ENCODE peak calls at places on chromosome 19, in seven cellular contexts. R, K, O, Y, I, Q and J are unnamed samples.

GRCh38 chr19:9911524-9911923 is 24.8 kb downstream of the OLFM2 start:
- DNase-seq in R (no peak), Y (no peak), O (no peak), Q (no peak), K (no peak), I (no peak), J (no peak)

GRCh38 chr19:30711296-30711695 is 339.1 kb downstream of the ZNF536 start:
- DNase-seq in O (peak; percentile 52), R (peak; percentile 26), Q (no peak), Y (no peak), I (peak; percentile 17), K (no peak), J (no peak)

GRCh38 chr19:38678217-38678890 is 30.9 kb downstream of the ACTN4 start:
- DNase-seq in Y (no peak), Q (no peak), K (no peak), O (no peak), R (no peak), I (no peak), J (no peak)

GRCh38 chr19:14943601-14944000 is 2.3 kb downstream of the OR7C2 start:
- DNase-seq in O (no peak), Y (no peak), Q (no peak), R (no peak), K (no peak), I (no peak), J (no peak)

GRCh38 chr19:53991224-53992113 is at the start of gene CACNG6:
- DNase-seq in O (peak; percentile 72), I (peak; percentile 86), R (peak; percentile 73), K (peak; percentile 48), Q (peak; percentile 81), Y (no peak), J (peak; percentile 63)

GRCh38 chr19:23415561-23416191 is 20.4 kb upstream of the ZNF91 start:
- DNase-seq in R (peak; percentile 86), O (peak; percentile 94), Q (no peak), Y (no peak), K (no peak), I (peak; percentile 97), J (peak; percentile 78)

GRCh38 chr19:53905787-53906186 is 3.3 kb upstream of the CACNG7 start:
- DNase-seq in Q (no peak), I (peak; percentile 4), O (no peak), R (no peak), Y (no peak), K (no peak), J (no peak)

GRCh38 chr19:23254141-23254910 is 4.1 kb upstream of the ZNF724 start:
- DNase-seq in I (no peak), O (peak; percentile 37), Q (no peak), R (no peak), Y (no peak), K (no peak), J (no peak)

GRCh38 chr19:24054044-24054935 is 32.7 kb upstream of the ZNF254 start:
- DNase-seq in I (no peak), O (no peak), Y (no peak), Q (no peak), R (no peak), K (peak; percentile 98), J (peak; percentile 54)

GRCh38 chr19:18319591-18320135 is 3.2 kb downstream of the LSM4 start:
- DNase-seq in I (no peak), Q (no peak), R (no peak), Y (no peak), K (no peak), O (no peak), J (peak; percentile 70)

GRCh38 chr19:18321729-18322091 is 1.2 kb downstream of the LSM4 start:
- DNase-seq in Q (peak; percentile 40), K (no peak), Y (no peak), O (no peak), I (no peak), R (peak; percentile 33), J (no peak)

GRCh38 chr19:18320865-18321728 is 1.8 kb downstream of the LSM4 start:
- DNase-seq in Q (no peak), K (no peak), I (no peak), O (no peak), Y (no peak), R (no peak), J (peak; percentile 58)

GRCh38 chr19:18322318-18322758 is 538 bp downstream of the LSM4 start:
- DNase-seq in Q (peak; percentile 77), K (peak; percentile 43), Y (peak; percentile 53), R (peak; percentile 73), I (peak; percentile 81), O (peak; percentile 81), J (peak; percentile 82)

GRCh38 chr19:18317998-18318800 is 4.7 kb downstream of the LSM4 start:
- DNase-seq in K (no peak), O (no peak), I (no peak), Q (no peak), R (peak; percentile 85), Y (no peak), J (no peak)
- TF ChIP-seq EZH2phosphoT487 in K (no peak), O (no peak), I (no peak), Q (no peak), R (no peak), Y (no peak), J (no peak)

DNA sequence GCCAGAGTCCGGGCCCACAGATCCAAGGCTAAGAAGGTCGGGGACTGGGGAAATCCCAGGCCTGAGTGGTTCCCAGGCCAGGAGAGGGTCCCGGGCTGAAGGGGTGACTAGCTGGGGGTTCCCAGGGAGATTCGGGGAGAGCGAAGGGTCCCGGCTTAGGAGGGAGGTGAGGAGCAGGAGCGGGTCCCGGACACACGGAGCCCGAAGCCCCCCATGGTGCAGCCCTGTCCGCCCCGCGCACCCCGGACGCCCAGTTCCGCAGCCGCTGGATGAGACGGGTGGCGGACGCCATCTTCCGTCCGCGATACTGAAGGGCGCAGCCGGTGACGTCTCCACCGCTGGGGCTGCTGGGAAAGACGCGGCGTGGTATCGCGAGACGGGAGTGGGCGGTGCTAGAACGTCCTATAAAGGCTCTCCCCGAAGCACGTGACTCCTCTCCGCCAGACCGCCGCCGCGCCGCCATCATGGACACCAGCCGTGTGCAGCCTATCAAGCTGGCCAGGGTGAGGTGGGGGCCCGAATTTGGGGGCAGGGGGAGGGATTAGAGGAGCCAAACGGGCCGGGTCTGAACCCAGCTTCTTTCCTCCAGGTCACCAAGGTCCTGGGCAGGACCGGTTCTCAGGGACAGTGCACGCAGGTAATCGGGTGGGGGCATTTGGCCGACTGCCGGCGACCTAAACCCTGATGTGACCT is at the start of the genes NDUFA7 and RPS28:
- DNase-seq in I (peak; percentile 98), O (peak; percentile 99), R (peak; percentile 97), Q (peak; percentile 98), Y (peak; percentile 98), K (peak; percentile 99), J (peak; percentile 98)
- TF ChIP-seq CTCF in I (no peak), O (peak; percentile 13), R (no peak), Q (peak; percentile 27), Y (peak; percentile 51), K (peak; percentile 38), J (peak; percentile 7)

GRCh38 chr19:2721570-2722540 is 683 bp upstream of the DIRAS1 start:
- DNase-seq in I (peak; percentile 55), O (no peak), Q (no peak), R (peak; percentile 67), Y (no peak), K (no peak), J (no peak)
- H3K4me3 ChIP-seq in I (peak overlapping the region; percentile 70), O (peak overlapping the region; percentile 57), Q (no peak overlapping the region), R (peak overlapping the region; percentile 61), Y (no peak overlapping the region), K (peak overlapping the region; percentile 46), J (no peak overlapping the region)

DNA sequence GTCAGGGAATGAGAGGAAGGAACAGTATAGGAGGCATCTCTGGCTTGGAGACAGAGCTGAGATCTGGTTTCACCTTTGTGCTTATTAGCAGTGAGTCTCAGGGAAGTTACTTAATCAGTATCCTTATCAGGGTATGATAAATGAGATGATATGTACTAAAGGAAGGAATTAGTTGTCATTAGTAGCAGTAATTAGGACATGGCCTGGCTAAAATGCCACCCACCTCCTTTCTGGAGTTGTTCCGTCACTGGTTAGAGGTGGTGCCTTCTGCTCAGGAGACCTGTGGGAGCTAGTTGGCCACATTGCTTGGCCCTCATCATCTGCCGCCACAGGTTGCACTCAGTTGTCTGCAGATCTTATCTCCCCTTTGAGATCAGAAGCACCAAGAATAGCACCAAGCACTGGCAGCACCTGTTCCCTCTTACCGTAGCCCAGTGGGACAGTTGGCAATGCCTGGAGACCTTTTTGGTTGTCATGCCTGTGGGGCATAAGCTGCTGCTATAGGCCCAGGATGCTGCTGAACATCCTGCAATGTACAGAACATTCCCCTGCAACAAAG is 4.7 kb downstream of the GPATCH1 start:
- DNase-seq in R (no peak), O (no peak), I (no peak), K (no peak), Y (no peak), Q (no peak), J (no peak)
- TF ChIP-seq EZH2phosphoT487 in R (no peak), O (no peak), I (no peak), K (no peak), Y (no peak), Q (no peak), J (no peak)

GRCh38 chr19:49801966-49802661 is 11.0 kb downstream of the FUZ start:
- DNase-seq in Y (no peak), R (peak; percentile 97), O (peak; percentile 84), K (no peak), Q (no peak), I (peak; percentile 93), J (peak; percentile 87)
- TF ChIP-seq CTCF in Y (no peak), R (peak; percentile 7), O (peak; percentile 11), K (no peak), Q (no peak), I (no peak), J (peak; percentile 26)

DNA sequence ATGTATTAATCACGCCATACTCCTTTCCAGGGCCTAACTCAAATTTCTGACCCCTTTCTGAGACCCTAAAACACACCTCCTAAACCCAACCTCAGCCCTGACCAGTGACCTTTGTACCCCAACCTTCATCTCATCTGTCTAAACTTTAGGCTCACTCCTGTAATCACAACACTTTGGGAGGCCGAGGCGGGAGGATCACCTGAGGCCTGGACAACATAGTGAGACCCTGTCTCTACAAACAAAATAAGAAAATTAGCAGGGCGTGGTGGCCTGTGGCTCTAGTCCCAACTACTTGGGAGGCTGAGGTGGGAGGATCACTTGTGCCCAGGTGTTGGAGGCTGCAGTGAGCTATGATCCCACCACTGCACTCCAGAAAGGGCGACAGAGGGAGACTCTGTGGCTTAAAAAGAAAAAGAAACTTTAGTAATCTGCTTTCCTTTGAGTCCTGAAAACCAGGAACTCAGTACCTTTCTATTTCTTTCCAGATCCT is 4.7 kb downstream of the RTN2 start:
- DNase-seq in I (no peak), O (no peak), K (no peak), R (no peak), Y (no peak), Q (no peak), J (no peak)
- H3K4me3 ChIP-seq in I (peak overlapping the region; percentile 71), O (peak overlapping the region; percentile 70), K (peak overlapping the region; percentile 74), R (no peak overlapping the region), Y (peak overlapping the region; percentile 46), Q (peak overlapping the region; percentile 71), J (no peak overlapping the region)

GRCh38 chr19:41711376-41712261 is 3.2 kb downstream of the CEACAM5 start:
- DNase-seq in Q (no peak), I (no peak), R (no peak), Y (no peak), O (no peak), K (no peak), J (no peak)
- TF ChIP-seq EZH2phosphoT487 in Q (no peak), I (no peak), R (no peak), Y (no peak), O (no peak), K (no peak), J (no peak)

GRCh38 chr19:49214701-49215100 is 57.1 kb downstream of the TRPM4 start:
- DNase-seq in O (no peak), Q (peak; percentile 78), I (no peak), R (no peak), Y (peak; percentile 92), K (no peak), J (no peak)
- TF ChIP-seq CTCF in O (no peak), Q (peak; percentile 62), I (no peak), R (no peak), Y (peak; percentile 51), K (no peak), J (no peak)